ENCODE peak calls at places on chromosomes 1 and 21, in eight cellular contexts. D is tibial artery; M is GM23338; R is brain microvascular endothelial cell; G is kidney epithelial cell; K is CD8-positive, alpha-beta memory T cell; C is GM23248; A is pancreas. V is an unnamed sample.

GRCh38 chr21:38945536-38946245 is 140.0 kb downstream of the ETS2 start:
- DNase-seq in D (no peak), M (peak; percentile 41), R (peak; percentile 75), G (no peak), K (no peak), C (no peak), A (no peak), V (no peak)

GRCh38 chr1:111833334-111833733 is 77.6 kb downstream of the DDX20 start:
- DNase-seq in D (no peak), M (peak; percentile 63), R (peak; percentile 7), G (no peak), K (no peak), C (peak; percentile 13), A (no peak), V (no peak)

GRCh38 chr1:198686069-198686728 is 47.4 kb downstream of the PTPRC start:
- DNase-seq in D (no peak), M (peak; percentile 43), R (no peak), G (no peak), K (peak; percentile 53), C (peak; percentile 77), A (no peak), V (no peak)

GRCh38 chr1:228385232-228385631 is 21.4 kb downstream of the TRIM11 start:
- DNase-seq in D (no peak), M (no peak), R (no peak), G (no peak), K (no peak), C (no peak), A (no peak), V (no peak)

GRCh38 chr1:234781241-234782056 is 171.5 kb upstream of the IRF2BP2 start:
- DNase-seq in D (no peak), M (peak; percentile 45), R (no peak), G (no peak), K (no peak), C (no peak), A (no peak), V (no peak)

GRCh38 chr1:173507847-173508209 is 30.7 kb downstream of the PRDX6 start:
- DNase-seq in D (no peak), M (peak; percentile 11), R (no peak), G (peak; percentile 42), K (no peak), C (peak; percentile 28), A (no peak), V (no peak)

GRCh38 chr21:39282911-39283310 is 30.5 kb downstream of the BRWD1 start:
- DNase-seq in D (no peak), M (no peak), R (no peak), G (no peak), K (no peak), C (no peak), A (no peak), V (no peak)

GRCh38 chr1:165938844-165939243 is 111.4 kb downstream of the UCK2 start:
- DNase-seq in D (no peak), M (no peak), R (no peak), G (no peak), K (no peak), C (no peak), A (no peak), V (no peak)

GRCh38 chr1:92080128-92080985 is at the start of gene BTBD8:
- DNase-seq in D (peak; percentile 87), M (peak; percentile 97), R (peak; percentile 43), G (peak; percentile 25), K (peak; percentile 81), C (peak; percentile 85), A (peak; percentile 83), V (peak; percentile 81)

GRCh38 chr1:37861151-37861550 is 1.8 kb upstream of the MTF1 start:
- DNase-seq in D (no peak), M (no peak), R (no peak), G (no peak), K (no peak), C (peak; percentile 29), A (no peak), V (no peak)

GRCh38 chr1:165376041-165376810 is 19.7 kb upstream of the LMX1A start:
- DNase-seq in D (peak; percentile 89), M (peak; percentile 95), R (peak; percentile 27), G (peak; percentile 18), K (no peak), C (peak; percentile 99), A (peak; percentile 86), V (peak; percentile 85)

GRCh38 chr1:55313903-55314302 is 98.7 kb upstream of the USP24 start:
- DNase-seq in D (no peak), M (no peak), R (no peak), G (no peak), K (no peak), C (peak; percentile 42), A (no peak), V (no peak)

GRCh38 chr1:165255226-165255625 is 101.3 kb downstream of the LMX1A start:
- DNase-seq in D (no peak), M (no peak), R (no peak), G (no peak), K (no peak), C (no peak), A (no peak), V (no peak)

GRCh38 chr1:246773213-246773641 is 49.0 kb downstream of the SCCPDH start:
- DNase-seq in D (no peak), M (no peak), R (no peak), G (no peak), K (no peak), C (no peak), A (no peak), V (no peak)

GRCh38 chr1:83067954-83068353 is 931.0 kb downstream of the TTLL7 start:
- DNase-seq in D (no peak), M (no peak), R (no peak), G (no peak), K (no peak), C (no peak), A (no peak), V (no peak)

GRCh38 chr1:74953622-74954021 is 180.6 kb upstream of the LHX8 start:
- DNase-seq in D (no peak), M (no peak), R (no peak), G (no peak), K (no peak), C (no peak), A (no peak), V (no peak)

GRCh38 chr1:48943393-48943792 is 166.7 kb upstream of the BEND5 start:
- DNase-seq in D (no peak), M (no peak), R (no peak), G (no peak), K (no peak), C (peak; percentile 75), A (no peak), V (no peak)

GRCh38 chr1:18077657-18078215 is 29.9 kb upstream of the IGSF21 start:
- DNase-seq in D (no peak), M (no peak), R (no peak), G (no peak), K (no peak), C (no peak), A (no peak), V (no peak)

GRCh38 chr1:90716552-90717355 is at the start of gene BARHL2:
- DNase-seq in D (no peak), M (peak; percentile 53), R (no peak), G (no peak), K (no peak), C (no peak), A (no peak), V (no peak)

GRCh38 chr21:22904385-22904784 is 1906.2 kb downstream of the NCAM2 start:
- DNase-seq in D (no peak), M (no peak), R (no peak), G (no peak), K (no peak), C (no peak), A (no peak), V (no peak)

GRCh38 chr1:240401721-240402120 is 210.2 kb downstream of the GREM2 start:
- DNase-seq in D (no peak), M (no peak), R (peak; percentile 26), G (no peak), K (no peak), C (no peak), A (no peak), V (no peak)

GRCh38 chr1:182809414-182809957 is 19.9 kb downstream of the NPL start:
- DNase-seq in D (no peak), M (no peak), R (no peak), G (no peak), K (no peak), C (peak; percentile 45), A (no peak), V (no peak)

GRCh38 chr1:82162526-82163420 is 362.0 kb downstream of the ADGRL2 start:
- DNase-seq in D (no peak), M (no peak), R (no peak), G (no peak), K (no peak), C (no peak), A (no peak), V (no peak)

GRCh38 chr21:45981641-45982255 is at the start of gene COL6A1:
- DNase-seq in D (peak; percentile 72), M (peak; percentile 52), R (no peak), G (no peak), K (peak; percentile 32), C (peak; percentile 87), A (peak; percentile 81), V (peak; percentile 83)

GRCh38 chr1:15345711-15346355 is 63.9 kb upstream of the EFHD2 start:
- DNase-seq in D (peak; percentile 72), M (no peak), R (no peak), G (no peak), K (no peak), C (no peak), A (no peak), V (peak; percentile 92)
- H3K4me3 ChIP-seq in D (no peak overlapping the region), M (no peak overlapping the region), R (no peak overlapping the region), G (no peak overlapping the region), K (no peak overlapping the region), C (no peak overlapping the region), A (no peak overlapping the region), V (no peak overlapping the region)

GRCh38 chr21:36355868-36356267 is 29.3 kb upstream of the CHAF1B start:
- DNase-seq in D (no peak), M (no peak), R (no peak), G (no peak), K (no peak), C (no peak), A (no peak), V (no peak)
- H3K36me3 ChIP-seq in D (peaks cover 80% of the 10 kb centered on the region), M (peaks cover 31% of the 10 kb centered on the region), R (peaks cover 42% of the 10 kb centered on the region), G (no peaks in the 10 kb centered on the region), K (peaks cover 39% of the 10 kb centered on the region), C (peaks cover 49% of the 10 kb centered on the region), A (peaks cover 37% of the 10 kb centered on the region), V (peaks cover 96% of the 10 kb centered on the region)

DNA sequence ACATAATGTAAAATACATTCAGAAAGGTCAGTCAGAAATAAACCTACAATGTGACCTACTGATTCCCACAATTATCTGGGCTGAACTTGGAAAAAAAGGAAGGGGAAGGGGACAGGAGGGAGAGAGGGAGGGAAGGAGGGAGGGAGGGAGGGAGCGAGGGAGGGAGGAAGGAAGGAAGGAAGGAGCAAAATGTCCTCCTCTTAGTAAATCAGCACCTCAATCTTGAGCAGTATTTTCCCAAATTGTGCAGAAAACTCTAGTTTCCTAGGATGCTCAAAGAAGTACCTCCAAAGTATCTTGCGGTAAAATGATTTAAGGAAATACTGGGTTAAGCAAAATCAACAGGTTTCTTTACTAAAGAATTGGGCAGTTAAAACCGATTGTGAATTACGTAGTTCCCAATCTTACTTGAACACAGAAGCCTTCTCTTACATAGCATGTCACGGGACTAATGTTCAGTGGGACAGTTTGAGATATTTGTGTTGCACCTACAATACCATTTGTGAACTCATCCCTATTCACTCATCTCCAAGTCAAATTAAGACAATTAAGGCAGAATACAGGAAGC is 51.0 kb upstream of the ASPM start:
- DNase-seq in D (no peak), M (peak; percentile 27), R (no peak), G (no peak), K (no peak), C (no peak), A (no peak), V (no peak)
- H3K4me3 ChIP-seq in D (peak overlapping the region; percentile 76), M (peak overlapping the region; percentile 84), R (no peak overlapping the region), G (no peak overlapping the region), K (peak overlapping the region; percentile 35), C (peak overlapping the region; percentile 85), A (peak overlapping the region; percentile 4), V (peak overlapping the region; percentile 77)

GRCh38 chr1:26771285-26771642 is 16.5 kb upstream of the PIGV start:
- DNase-seq in D (no peak), M (no peak), R (no peak), G (no peak), K (no peak), C (no peak), A (no peak), V (no peak)
- H3K36me3 ChIP-seq in D (peaks cover 97% of the 10 kb centered on the region), M (peaks cover 88% of the 10 kb centered on the region), R (peaks cover 82% of the 10 kb centered on the region), G (peaks cover 12% of the 10 kb centered on the region), K (peaks cover 87% of the 10 kb centered on the region), C (peaks cover 44% of the 10 kb centered on the region), A (peaks cover 66% of the 10 kb centered on the region), V (peaks cover 100% of the 10 kb centered on the region)

V was measured in left lung.